ENCODE peak calls at places on chromosomes 2 and 18, in nine cellular contexts. N, U, X, F, Z, W, L, O and K are unnamed samples.

GRCh38 chr18:65721634-65722033 is 29.2 kb upstream of the CDH7 start:
- DNase-seq in N (no peak), U (no peak), X (no peak), F (no peak), Z (no peak), W (no peak), L (no peak), O (no peak), K (no peak)

GRCh38 chr2:221571391-221572179 is 519 bp downstream of the EPHA4 start:
- DNase-seq in N (peak; percentile 59), U (peak; percentile 12), X (peak; percentile 59), F (no peak), Z (peak; percentile 32), W (peak; percentile 42), L (peak; percentile 81), O (peak; percentile 74), K (peak; percentile 67)

GRCh38 chr2:227772197-227772661 is 26.5 kb downstream of the SCYGR8 start:
- DNase-seq in N (peak; percentile 48), U (no peak), X (no peak), F (no peak), Z (peak; percentile 11), W (peak; percentile 10), L (peak; percentile 59), O (no peak), K (no peak)

GRCh38 chr2:164430166-164430783 is 191.0 kb downstream of the GRB14 start:
- DNase-seq in N (peak; percentile 60), U (peak; percentile 19), X (peak; percentile 18), F (no peak), Z (peak; percentile 46), W (peak; percentile 1), L (peak; percentile 78), O (no peak), K (peak; percentile 8)

GRCh38 chr2:157841485-157841884 is 34.6 kb downstream of the ACVR1 start:
- DNase-seq in N (no peak), U (no peak), X (no peak), F (no peak), Z (no peak), W (no peak), L (no peak), O (no peak), K (no peak)

GRCh38 chr2:30208453-30208852 is 22.9 kb upstream of the LBH start:
- DNase-seq in N (peak; percentile 72), U (peak; percentile 71), X (peak; percentile 56), F (no peak), Z (peak; percentile 61), W (peak; percentile 58), L (peak; percentile 88), O (no peak), K (peak; percentile 75)

GRCh38 chr2:239561448-239562001 is 160.7 kb upstream of the HDAC4 start:
- DNase-seq in N (no peak), U (no peak), X (no peak), F (no peak), Z (peak; percentile 14), W (peak; percentile 23), L (no peak), O (peak; percentile 41), K (no peak)

GRCh38 chr2:120934891-120935338 is 199.2 kb downstream of the GLI2 start:
- DNase-seq in N (no peak), U (no peak), X (peak; percentile 83), F (no peak), Z (peak; percentile 95), W (peak; percentile 90), L (no peak), O (peak; percentile 33), K (no peak)

GRCh38 chr2:100548771-100549170 is 14.0 kb upstream of the PDCL3 start:
- DNase-seq in N (peak; percentile 30), U (no peak), X (no peak), F (no peak), Z (no peak), W (no peak), L (no peak), O (no peak), K (no peak)

GRCh38 chr2:241041557-241042158 is 43.2 kb downstream of the SNED1 start:
- DNase-seq in N (no peak), U (no peak), X (no peak), F (no peak), Z (no peak), W (no peak), L (no peak), O (no peak), K (no peak)

GRCh38 chr2:239519081-239519920 is 118.5 kb upstream of the HDAC4 start:
- DNase-seq in N (no peak), U (peak; percentile 27), X (no peak), F (no peak), Z (no peak), W (no peak), L (no peak), O (peak; percentile 65), K (peak; percentile 69)

GRCh38 chr18:2971741-2972552 is 41.0 kb downstream of the LPIN2 start:
- DNase-seq in N (no peak), U (no peak), X (no peak), F (peak; percentile 93), Z (peak; percentile 76), W (no peak), L (no peak), O (no peak), K (no peak)

GRCh38 chr2:112646102-112646719 is 472 bp downstream of the SLC20A1 start:
- DNase-seq in N (no peak), U (no peak), X (peak; percentile 50), F (no peak), Z (no peak), W (no peak), L (no peak), O (peak; percentile 72), K (no peak)

GRCh38 chr2:77008925-77009706 is 513.1 kb downstream of the LRRTM4 start:
- DNase-seq in N (no peak), U (no peak), X (no peak), F (no peak), Z (no peak), W (no peak), L (no peak), O (no peak), K (no peak)

GRCh38 chr2:55916473-55917049 is 7.0 kb downstream of the EFEMP1 start:
- DNase-seq in N (no peak), U (no peak), X (no peak), F (no peak), Z (no peak), W (no peak), L (no peak), O (no peak), K (no peak)

GRCh38 chr2:146376511-146377084 is 1468.2 kb upstream of the ACVR2A start:
- DNase-seq in N (no peak), U (no peak), X (no peak), F (no peak), Z (no peak), W (no peak), L (no peak), O (no peak), K (no peak)

DNA sequence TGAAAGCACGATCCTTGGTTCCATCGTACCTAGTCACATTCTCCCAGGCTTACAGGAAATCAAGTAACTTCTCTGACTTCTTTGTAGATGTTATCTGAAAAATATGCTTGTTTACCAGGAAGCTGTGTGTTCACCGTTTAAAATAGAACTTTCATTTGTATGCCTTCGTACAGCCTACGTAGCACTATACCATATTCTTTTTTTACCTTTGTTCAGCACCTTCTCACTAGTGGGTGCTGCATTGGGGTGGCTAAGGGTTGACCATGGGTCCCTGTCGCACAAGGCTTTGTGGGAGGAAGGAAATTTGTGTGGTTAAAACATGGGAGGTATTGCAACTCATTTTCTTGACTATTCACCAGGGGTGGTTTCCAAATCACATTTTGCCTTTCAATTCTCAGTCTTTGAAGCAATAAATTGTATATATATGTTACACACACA is 16.6 kb downstream of the MALT1 start:
- DNase-seq in N (no peak), U (no peak), X (no peak), F (no peak), Z (no peak), W (no peak), L (no peak), O (no peak), K (no peak)
- H3K4me3 ChIP-seq in N (no peak overlapping the region), U (no peak overlapping the region), X (no peak overlapping the region), F (no peak overlapping the region), Z (no peak overlapping the region), W (no peak overlapping the region), L (no peak overlapping the region), O (no peak overlapping the region), K (no peak overlapping the region)

GRCh38 chr2:171080607-171081006 is 80.1 kb downstream of the TLK1 start:
- DNase-seq in N (no peak), U (no peak), X (no peak), F (no peak), Z (no peak), W (no peak), L (no peak), O (no peak), K (no peak)

GRCh38 chr2:171086352-171087290 is 74.1 kb downstream of the TLK1 start:
- DNase-seq in N (peak; percentile 67), U (peak; percentile 22), X (peak; percentile 56), F (no peak), Z (peak; percentile 75), W (peak; percentile 27), L (peak; percentile 86), O (no peak), K (peak; percentile 26)

GRCh38 chr2:171083426-171083825 is 77.3 kb downstream of the TLK1 start:
- DNase-seq in N (no peak), U (no peak), X (no peak), F (no peak), Z (no peak), W (no peak), L (no peak), O (no peak), K (no peak)

GRCh38 chr2:171084128-171084527 is 76.6 kb downstream of the TLK1 start:
- DNase-seq in N (no peak), U (no peak), X (no peak), F (no peak), Z (no peak), W (no peak), L (no peak), O (no peak), K (no peak)

GRCh38 chr2:171081649-171082111 is 79.0 kb downstream of the TLK1 start:
- DNase-seq in N (no peak), U (no peak), X (no peak), F (no peak), Z (no peak), W (no peak), L (no peak), O (no peak), K (no peak)
- H3K36me3 ChIP-seq in N (peaks cover 2% of the 10 kb centered on the region), U (no peaks in the 10 kb centered on the region), X (no peaks in the 10 kb centered on the region), F (no peaks in the 10 kb centered on the region), Z (no peaks in the 10 kb centered on the region), W (no peaks in the 10 kb centered on the region), L (peaks cover 22% of the 10 kb centered on the region), O (no peaks in the 10 kb centered on the region), K (no peaks in the 10 kb centered on the region)

DNA sequence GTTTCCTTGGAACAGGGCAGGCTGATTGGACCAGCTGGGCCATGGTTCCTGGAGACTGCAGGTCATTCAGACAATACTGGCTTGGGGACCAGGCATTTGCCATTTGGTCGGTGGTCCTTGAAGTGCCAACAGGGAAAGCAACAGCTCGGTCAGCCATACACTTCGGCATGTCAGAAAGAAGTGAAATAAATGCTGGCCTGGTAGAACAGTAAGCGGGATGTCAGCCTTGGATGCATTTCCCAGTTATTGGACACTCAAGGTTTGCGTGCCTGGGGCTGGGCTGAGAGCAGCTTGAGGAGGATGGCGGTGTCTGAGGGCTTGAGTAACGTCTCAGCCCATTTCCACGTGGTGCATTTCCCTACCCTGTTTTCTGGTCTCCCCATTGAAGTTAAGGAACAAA is 75.4 kb downstream of the NCK2 start:
- DNase-seq in N (no peak), U (no peak), X (no peak), F (peak; percentile 80), Z (no peak), W (no peak), L (no peak), O (no peak), K (no peak)
- H3K4me3 ChIP-seq in N (no peak overlapping the region), U (no peak overlapping the region), X (no peak overlapping the region), F (no peak overlapping the region), Z (no peak overlapping the region), W (no peak overlapping the region), L (no peak overlapping the region), O (no peak overlapping the region), K (no peak overlapping the region)

GRCh38 chr2:669323-669722 is 7.9 kb downstream of the TMEM18 start:
- DNase-seq in N (no peak), U (no peak), X (no peak), F (no peak), Z (peak; percentile 72), W (peak; percentile 50), L (peak; percentile 14), O (no peak), K (no peak)
- H3K36me3 ChIP-seq in N (peaks cover 15% of the 10 kb centered on the region), U (peaks cover 11% of the 10 kb centered on the region), X (peaks cover 9% of the 10 kb centered on the region), F (peaks cover 78% of the 10 kb centered on the region), Z (peaks cover 24% of the 10 kb centered on the region), W (peaks cover 42% of the 10 kb centered on the region), L (peaks cover 68% of the 10 kb centered on the region), O (peaks cover 17% of the 10 kb centered on the region), K (peaks cover 11% of the 10 kb centered on the region)